ENCODE peak calls at places on chromosomes 6 and 20, in eight cellular contexts. W is HTR-8/SVneo; U is GM10248; P is T-helper 2 cell; G is activated CD4-positive, alpha-beta memory T cell treated with anti-CD3 and anti-CD28 coated beads, Interleukin-2, amount 10 ng/mL, durations not matched to agents 7 days and 5 days; B is lower leg skin; K is stimulated activated CD4-positive, alpha-beta T cell treated with anti-CD3 and anti-CD28 coated beads, Interleukin-15, amount 100 ng/mL, for 48 hours; S is activated naive CD8-positive, alpha-beta T cell treated with anti-CD3 and anti-CD28 coated beads, Interleukin-2, amount 50 U/mL, for 24 hours. O is an unnamed sample.

GRCh38 chr6:89411269-89412070 is 603 bp downstream of the RRAGD start:
- DNase-seq in K (peak), B (peak), S (peak), G (peak), W (no peak), U (peak), P (peak), O (no peak)

GRCh38 chr6:129381885-129382284 is 328.1 kb downstream of the ARHGAP18 start:
- DNase-seq in P (no peak), K (no peak), U (no peak), S (no peak), W (no peak), B (no peak), G (no peak), O (no peak)

GRCh38 chr6:46011241-46012085 is 4.2 kb downstream of the CLIC5 start:
- DNase-seq in W (no peak), G (peak), U (peak), S (peak), K (peak), P (peak), B (no peak), O (peak)

GRCh38 chr6:152221806-152222628 is 414.5 kb downstream of the ESR1 start:
- DNase-seq in S (no peak), U (no peak), K (no peak), W (no peak), B (no peak), P (peak), G (no peak), O (no peak)

GRCh38 chr20:46928580-46929132 is 34.0 kb downstream of the EYA2 start:
- DNase-seq in W (no peak), U (no peak), B (peak), G (no peak), S (no peak), P (no peak), K (no peak), O (no peak)

GRCh38 chr20:57002066-57002570 is 264.3 kb downstream of the BMP7 start:
- DNase-seq in P (no peak), G (no peak), S (no peak), U (no peak), B (no peak), W (no peak), K (no peak), O (no peak)

GRCh38 chr6:131103296-131103695 is 32.0 kb upstream of the AKAP7 start:
- DNase-seq in W (no peak), K (no peak), U (no peak), G (no peak), P (no peak), S (no peak), B (no peak), O (no peak)

GRCh38 chr6:11495565-11496145 is 41.9 kb upstream of the TMEM170B start:
- DNase-seq in S (no peak), K (no peak), P (no peak), U (no peak), W (no peak), B (no peak), G (no peak), O (no peak)

GRCh38 chr20:23419995-23420901 is 1.0 kb downstream of the NAPB start:
- DNase-seq in S (peak), G (peak), W (no peak), B (peak), K (peak), P (peak), U (peak), O (no peak)

GRCh38 chr20:46074006-46074405 is 15.8 kb downstream of the NCOA5 start:
- DNase-seq in P (no peak), B (no peak), U (no peak), G (no peak), W (no peak), S (no peak), K (no peak), O (peak)

GRCh38 chr6:44257007-44257752 is at the start of gene SLC35B2:
- DNase-seq in S (peak), P (peak), W (peak), B (peak), K (no peak), U (peak), G (peak), O (peak)

GRCh38 chr6:52534966-52535390 is 41.9 kb downstream of the TRAM2 start:
- DNase-seq in B (no peak), G (peak), K (no peak), S (peak), W (no peak), P (peak), U (no peak), O (no peak)

GRCh38 chr6:33208089-33208967 is at the start of gene RING1:
- DNase-seq in W (peak), B (peak), S (peak), P (peak), K (peak), G (peak), U (peak), O (peak)

GRCh38 chr20:51930775-51931174 is 128.5 kb upstream of the SALL4 start:
- DNase-seq in B (no peak), W (peak), U (no peak), K (no peak), P (no peak), S (no peak), G (no peak), O (peak)

GRCh38 chr6:23415819-23416427 is 710.1 kb upstream of the NRSN1 start:
- DNase-seq in U (no peak), B (no peak), K (no peak), S (no peak), W (no peak), P (no peak), G (no peak), O (no peak)

GRCh38 chr6:119446623-119447008 is 97.1 kb upstream of the MAN1A1 start:
- DNase-seq in U (no peak), K (no peak), B (peak), G (no peak), W (no peak), P (no peak), S (no peak), O (no peak)

GRCh38 chr20:44745560-44746366 is at the start of gene KCNK15:
- DNase-seq in S (peak), U (no peak), P (peak), G (peak), W (no peak), B (no peak), K (no peak), O (no peak)

GRCh38 chr6:109260126-109260525 is 122.1 kb downstream of the CD164 start:
- DNase-seq in U (no peak), B (no peak), W (no peak), K (no peak), S (no peak), P (no peak), G (no peak), O (peak)

GRCh38 chr6:151036869-151037680 is 171.6 kb downstream of the MTHFD1L start:
- DNase-seq in S (peak), G (peak), B (no peak), K (peak), W (no peak), U (no peak), P (peak), O (no peak)

GRCh38 chr6:75208564-75209431 is 2.9 kb upstream of the COL12A1 start:
- DNase-seq in U (peak), P (peak), W (peak), K (peak), B (peak), G (peak), S (peak), O (peak)

GRCh38 chr6:40725390-40725789 is 138.2 kb upstream of the LRFN2 start:
- DNase-seq in P (no peak), G (no peak), K (no peak), S (no peak), B (no peak), W (no peak), U (no peak), O (no peak)

GRCh38 chr20:19828233-19828632 is 70.2 kb downstream of the RIN2 start:
- DNase-seq in G (peak), B (no peak), W (peak), U (peak), P (peak), S (peak), K (peak), O (no peak)

GRCh38 chr6:4581468-4582420 is 194.5 kb upstream of the CDYL start:
- DNase-seq in S (no peak), W (peak), U (no peak), G (no peak), K (no peak), P (no peak), B (no peak), O (peak)

GRCh38 chr6:119215309-119215708 is 134.3 kb downstream of the MAN1A1 start:
- DNase-seq in W (no peak), S (no peak), G (no peak), P (no peak), B (no peak), K (no peak), U (no peak), O (no peak)

GRCh38 chr6:21138359-21139094 is 455.0 kb upstream of the SOX4 start:
- DNase-seq in S (no peak), U (no peak), K (no peak), G (no peak), B (no peak), W (no peak), P (no peak), O (no peak)

GRCh38 chr6:111844376-111844775 is 28.9 kb downstream of the FYN start:
- DNase-seq in B (no peak), U (peak), S (no peak), P (no peak), W (no peak), K (no peak), G (no peak), O (no peak)

GRCh38 chr20:18981956-18982539 is 168.5 kb downstream of the SCP2D1 start:
- DNase-seq in U (no peak), S (no peak), G (no peak), K (no peak), W (no peak), B (no peak), P (no peak), O (no peak)

GRCh38 chr20:44576297-44576696 is 6.1 kb upstream of the PKIG start:
- DNase-seq in P (no peak), G (no peak), W (peak), B (no peak), K (no peak), S (no peak), U (peak), O (peak)

GRCh38 chr20:39850236-39850635 is 838.8 kb downstream of the MAFB start:
- DNase-seq in P (no peak), K (no peak), G (no peak), B (no peak), W (no peak), S (no peak), U (no peak), O (no peak)

GRCh38 chr20:33685328-33686007 is 717 bp downstream of the E2F1 start:
- DNase-seq in S (peak), B (no peak), K (peak), P (peak), G (peak), W (no peak), U (peak), O (peak)

GRCh38 chr6:140043357-140043756 is 668.9 kb upstream of the CITED2 start:
- DNase-seq in U (no peak), W (peak), K (no peak), S (no peak), G (no peak), B (no peak), P (no peak), O (peak)

GRCh38 chr20:64103871-64104666 is 3.3 kb downstream of the NPBWR2 start:
- DNase-seq in S (no peak), B (no peak), G (no peak), W (no peak), P (no peak), K (no peak), U (no peak), O (no peak)

GRCh38 chr6:135088818-135089809 is 34.5 kb upstream of the HBS1L start:
- DNase-seq in G (peak), K (no peak), S (peak), W (peak), P (peak), B (no peak), U (peak), O (no peak)